ENCODE peak calls at places on chromosomes 11 and 22, in four cellular contexts. D is activated CD8-positive, alpha-beta memory T cell treated with anti-CD3 and anti-CD28 coated beads for 1 hour; H is KBM-7; S is activated T-cell treated with anti-CD3 and anti-CD28 coated beads for 1 hour. G is an unnamed sample.

GRCh38 chr22:49052023-49052538 is 775.6 kb downstream of the BRD1 start:
- DNase-seq in D (no peak), H (no peak), S (peak; percentile 7), G (no peak)

GRCh38 chr11:40029406-40029805 is 1430.0 kb downstream of the LRRC4C start:
- DNase-seq in D (no peak), H (no peak), S (no peak), G (no peak)

GRCh38 chr11:129143335-129143734 is 48.8 kb downstream of the ARHGAP32 start:
- DNase-seq in D (no peak), H (no peak), S (no peak), G (peak; percentile 53)

GRCh38 chr11:34426766-34427170 is 12.0 kb upstream of the CAT start:
- DNase-seq in D (no peak), H (no peak), S (no peak), G (no peak)

GRCh38 chr11:67119577-67120391 is 721 bp downstream of the KDM2A start:
- DNase-seq in D (no peak), H (peak; percentile 44), S (peak; percentile 16), G (no peak)

GRCh38 chr11:11382858-11383532 is 29.9 kb upstream of the CSNK2A3 start:
- DNase-seq in D (no peak), H (no peak), S (no peak), G (no peak)

GRCh38 chr22:44407404-44408226 is 90.4 kb downstream of the RTL6 start:
- DNase-seq in D (no peak), H (no peak), S (no peak), G (no peak)

GRCh38 chr11:69369210-69369609 is 75.3 kb downstream of the MYEOV start:
- DNase-seq in D (no peak), H (no peak), S (no peak), G (no peak)

GRCh38 chr11:121626507-121626875 is 173.7 kb upstream of the SORL1-AS1 start:
- DNase-seq in D (no peak), H (no peak), S (no peak), G (no peak)

GRCh38 chr11:114163231-114163631 is 103.7 kb downstream of the ZBTB16 start:
- DNase-seq in D (no peak), H (no peak), S (no peak), G (no peak)

GRCh38 chr11:77547863-77548551 is 41.7 kb upstream of the AQP11 start:
- DNase-seq in D (no peak), H (peak; percentile 64), S (peak; percentile 4), G (no peak)

GRCh38 chr11:4048340-4048739 is 46.3 kb upstream of the RRM1 start:
- DNase-seq in D (no peak), H (no peak), S (no peak), G (no peak)

GRCh38 chr11:65560555-65561418 is 2.6 kb upstream of the LTBP3 start:
- DNase-seq in D (no peak), H (no peak), S (no peak), G (peak; percentile 73)

GRCh38 chr22:21937821-21938070 is 14.9 kb downstream of the PPM1F start:
- DNase-seq in D (no peak), H (no peak), S (no peak), G (no peak)

GRCh38 chr11:64841592-64842365 is 2.7 kb downstream of the CDC42BPG start:
- DNase-seq in D (no peak), H (no peak), S (no peak), G (no peak)

GRCh38 chr11:70501026-70501901 is 102.9 kb downstream of the CTTN start:
- DNase-seq in D (no peak), H (no peak), S (no peak), G (no peak)

GRCh38 chr11:116461789-116462188 is 311.0 kb downstream of the BUD13 start:
- DNase-seq in D (no peak), H (no peak), S (no peak), G (no peak)

GRCh38 chr11:95412074-95412473 is 181.1 kb upstream of the SESN3 start:
- DNase-seq in D (no peak), H (no peak), S (no peak), G (no peak)

GRCh38 chr11:125455851-125456250 is 40.2 kb downstream of the FEZ1 start:
- DNase-seq in D (no peak), H (no peak), S (no peak), G (no peak)

GRCh38 chr22:33477131-33478111 is 419.2 kb upstream of the SYN3 start:
- DNase-seq in D (no peak), H (no peak), S (no peak), G (no peak)

GRCh38 chr11:58497951-58498350 is 10.0 kb downstream of the OR5B21 start:
- DNase-seq in D (no peak), H (no peak), S (no peak), G (no peak)

GRCh38 chr11:86644291-86644690 is 28.1 kb downstream of the ME3 start:
- DNase-seq in D (no peak), H (no peak), S (no peak), G (no peak)

GRCh38 chr22:47047321-47048122 is 285.1 kb downstream of the TBC1D22A start:
- DNase-seq in D (no peak), H (no peak), S (no peak), G (no peak)

GRCh38 chr11:113644605-113645004 is 61.5 kb downstream of the TMPRSS5 start:
- DNase-seq in D (no peak), H (no peak), S (no peak), G (no peak)

GRCh38 chr22:40512426-40513136 is 123.9 kb downstream of the MRTFA start:
- DNase-seq in D (no peak), H (no peak), S (no peak), G (peak; percentile 40)

GRCh38 chr11:120632579-120632978 is 121.0 kb downstream of the GRIK4 start:
- DNase-seq in D (no peak), H (no peak), S (no peak), G (no peak)

GRCh38 chr11:22192642-22193347 is at the start of gene ANO5:
- DNase-seq in D (no peak), H (peak; percentile 69), S (no peak), G (no peak)

GRCh38 chr11:22634897-22635629 is 9.4 kb upstream of the FANCF start:
- DNase-seq in D (no peak), H (no peak), S (no peak), G (no peak)

G was measured in tibial nerve.